ENCODE peak calls at places on chromosomes 11 and 22, in ten cellular contexts. I, P, F, Y, E, H, S, C, A and V are unnamed samples.
A peak's percentile ranks its signal among the peaks of the same experiment; 100 is the strongest.

GRCh38 chr11:26027887-26028286 is 304.0 kb upstream of the ANO3 start:
- DNase-seq in A (no peak), F (no peak), E (no peak), S (no peak), P (no peak), I (no peak), Y (no peak), H (no peak), C (no peak), V (no peak)

GRCh38 chr11:125141686-125142535 is 22.6 kb upstream of the PKNOX2 start:
- DNase-seq in P (peak; percentile 65), Y (peak; percentile 52), A (no peak), C (peak; percentile 30), F (peak; percentile 15), S (peak; percentile 42), E (no peak), I (peak; percentile 71), H (peak; percentile 51), V (peak; percentile 51)

GRCh38 chr11:45511566-45511965 is 153.9 kb downstream of the CHST1 start:
- DNase-seq in A (no peak), C (no peak), P (no peak), H (no peak), Y (no peak), I (no peak), E (no peak), S (no peak), F (no peak), V (no peak)

GRCh38 chr11:70689764-70690163 is 291.4 kb downstream of the CTTN start:
- DNase-seq in I (no peak), F (no peak), S (no peak), E (no peak), Y (no peak), H (no peak), A (no peak), C (no peak), P (no peak), V (no peak)

GRCh38 chr11:15159085-15159484 is 44.4 kb downstream of the INSC start:
- DNase-seq in P (no peak), H (peak; percentile 77), I (no peak), C (no peak), S (no peak), E (no peak), F (no peak), A (no peak), Y (no peak), V (no peak)

GRCh38 chr22:22754268-22754657 is 109.8 kb downstream of the GGTLC2 start:
- DNase-seq in F (no peak), A (no peak), S (no peak), H (no peak), E (no peak), P (no peak), C (no peak), Y (no peak), I (no peak), V (no peak)

GRCh38 chr22:36149464-36149863 is 11.1 kb downstream of the APOL3 start:
- DNase-seq in C (no peak), P (no peak), I (no peak), Y (no peak), A (no peak), E (no peak), S (no peak), H (peak; percentile 62), F (no peak), V (no peak)

GRCh38 chr11:102831128-102831708 is 12.2 kb downstream of the MMP3 start:
- DNase-seq in I (peak; percentile 77), Y (peak; percentile 33), A (peak; percentile 30), F (no peak), S (no peak), E (peak; percentile 30), H (peak; percentile 88), C (peak; percentile 51), P (peak; percentile 61), V (no peak)

GRCh38 chr11:115980747-115981475 is 476.7 kb upstream of the CADM1 start:
- DNase-seq in I (no peak), C (no peak), P (no peak), H (no peak), A (no peak), Y (no peak), S (no peak), F (no peak), E (no peak), V (no peak)

GRCh38 chr22:46576556-46577351 is 39.3 kb upstream of the CELSR1 start:
- DNase-seq in A (no peak), C (peak; percentile 66), F (no peak), H (peak; percentile 84), I (peak; percentile 81), P (peak; percentile 70), S (peak; percentile 46), E (no peak), Y (peak; percentile 72), V (peak; percentile 68)

GRCh38 chr11:66557733-66558326 is 10.6 kb downstream of the CTSF start:
- DNase-seq in C (no peak), H (no peak), P (no peak), I (no peak), A (no peak), Y (no peak), E (no peak), S (no peak), F (no peak), V (no peak)

GRCh38 chr11:120633630-120634374 is 122.3 kb downstream of the GRIK4 start:
- DNase-seq in E (no peak), Y (no peak), S (no peak), P (no peak), C (no peak), H (no peak), F (no peak), I (no peak), A (no peak), V (no peak)

GRCh38 chr11:132994038-132994502 is 538.2 kb downstream of the OPCML start:
- DNase-seq in A (no peak), H (peak; percentile 18), P (no peak), I (no peak), E (no peak), C (no peak), S (no peak), Y (no peak), F (no peak), V (no peak)

GRCh38 chr22:45963821-45964220 is 13.1 kb downstream of the WNT7B start:
- DNase-seq in C (no peak), E (no peak), A (no peak), H (no peak), Y (no peak), F (no peak), I (no peak), S (no peak), P (no peak), V (no peak)

GRCh38 chr11:6251990-6252473 is 7.6 kb upstream of the CCKBR start:
- DNase-seq in P (no peak), C (peak; percentile 29), Y (peak; percentile 91), A (peak; percentile 24), F (no peak), I (no peak), S (peak; percentile 52), H (peak; percentile 61), E (no peak), V (peak; percentile 86)

GRCh38 chr11:82899191-82899820 is 924 bp downstream of the PRCP start:
- DNase-seq in A (no peak), E (no peak), C (no peak), Y (no peak), H (peak; percentile 19), S (no peak), I (no peak), F (no peak), P (no peak), V (no peak)
- H3K4me1 ChIP-seq in A (no peaks in the 10 kb centered on the region), E (peaks cover 16% of the 10 kb centered on the region), C (peaks cover 24% of the 10 kb centered on the region), Y (peaks cover 19% of the 10 kb centered on the region), H (peaks cover 5% of the 10 kb centered on the region), S (no peaks in the 10 kb centered on the region), I (peaks cover 25% of the 10 kb centered on the region), F (peaks cover 25% of the 10 kb centered on the region), P (peaks cover 46% of the 10 kb centered on the region), V (peaks cover 25% of the 10 kb centered on the region)

DNA sequence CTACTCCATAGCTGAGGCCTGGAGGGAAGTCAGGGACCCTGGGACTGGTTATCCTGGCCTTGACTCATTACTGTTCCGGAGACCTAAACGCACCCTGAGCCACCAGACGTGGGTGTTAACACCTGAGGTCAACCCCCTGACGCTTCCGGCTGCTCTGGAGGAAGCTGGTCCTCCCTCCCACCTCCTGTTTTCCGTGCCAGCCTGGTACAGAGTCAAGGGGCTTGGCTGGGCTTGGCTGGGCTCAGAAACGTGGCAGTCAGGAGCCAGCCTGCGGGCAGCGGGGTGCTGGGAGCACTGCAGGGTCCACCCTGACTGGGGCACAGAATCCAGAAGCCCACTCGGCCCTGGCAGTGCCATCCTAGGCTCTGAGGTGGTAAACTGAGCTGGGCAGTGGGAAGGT is 2.6 kb downstream of the TMPRSS4 start:
- DNase-seq in C (peak; percentile 47), I (no peak), F (no peak), A (no peak), H (no peak), E (no peak), P (no peak), S (no peak), Y (no peak), V (no peak)
- H3K4me1 ChIP-seq in C (peaks cover 28% of the 10 kb centered on the region), I (peaks cover 10% of the 10 kb centered on the region), F (peaks cover 11% of the 10 kb centered on the region), A (no peaks in the 10 kb centered on the region), H (no peaks in the 10 kb centered on the region), E (peaks cover 8% of the 10 kb centered on the region), P (peaks cover 12% of the 10 kb centered on the region), S (no peaks in the 10 kb centered on the region), Y (peaks cover 9% of the 10 kb centered on the region), V (peaks cover 6% of the 10 kb centered on the region)

DNA sequence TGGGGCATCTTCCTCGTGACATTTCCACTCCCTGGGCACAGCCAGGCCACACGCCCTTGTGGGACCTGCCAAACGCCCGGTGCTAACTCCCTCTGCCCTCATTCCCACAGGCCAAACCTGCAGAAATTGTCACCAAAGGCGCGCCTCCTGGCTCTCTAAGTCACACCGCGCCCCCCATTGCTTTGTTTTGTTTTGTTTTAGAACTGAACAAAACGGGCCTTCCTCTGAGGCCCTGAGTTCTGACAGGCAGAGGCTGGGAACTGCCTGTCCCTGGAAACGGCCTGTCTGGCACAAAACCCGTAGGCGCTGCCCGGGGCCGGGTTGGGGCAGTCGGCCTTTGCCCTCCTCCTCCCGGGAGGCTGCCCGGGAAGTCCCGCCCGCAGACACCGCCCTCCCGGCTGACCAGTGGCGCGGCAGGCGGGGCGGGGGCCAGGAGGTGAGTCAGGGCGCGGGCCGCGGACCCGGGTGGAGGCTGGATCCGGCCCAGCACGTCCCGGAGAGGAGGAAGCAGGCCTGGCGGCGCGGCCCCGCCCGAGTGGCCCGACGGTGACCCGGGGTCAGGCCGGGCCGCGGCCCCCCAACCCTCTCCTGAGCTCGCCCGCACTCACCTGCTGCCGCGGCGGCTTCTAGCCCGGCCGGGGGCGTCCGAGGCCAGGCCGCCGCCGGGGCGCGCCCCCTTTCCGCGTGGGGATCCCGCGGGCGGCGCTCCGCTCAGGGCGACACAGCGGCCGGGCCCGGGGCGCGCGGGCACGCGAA is 465 bp downstream of the SUN2 start:
- DNase-seq in S (peak; percentile 93), Y (peak; percentile 97), I (peak; percentile 98), H (peak; percentile 91), A (peak; percentile 77), E (peak; percentile 95), C (peak; percentile 95), F (peak; percentile 89), P (peak; percentile 97), V (peak; percentile 97)
- H3K4me1 ChIP-seq in S (no peaks in the 10 kb centered on the region), Y (peaks cover 49% of the 10 kb centered on the region), I (peaks cover 34% of the 10 kb centered on the region), H (peaks cover 5% of the 10 kb centered on the region), A (peaks cover 27% of the 10 kb centered on the region), E (peaks cover 18% of the 10 kb centered on the region), C (peaks cover 27% of the 10 kb centered on the region), F (peaks cover 27% of the 10 kb centered on the region), P (peaks cover 56% of the 10 kb centered on the region), V (peaks cover 69% of the 10 kb centered on the region)

DNA sequence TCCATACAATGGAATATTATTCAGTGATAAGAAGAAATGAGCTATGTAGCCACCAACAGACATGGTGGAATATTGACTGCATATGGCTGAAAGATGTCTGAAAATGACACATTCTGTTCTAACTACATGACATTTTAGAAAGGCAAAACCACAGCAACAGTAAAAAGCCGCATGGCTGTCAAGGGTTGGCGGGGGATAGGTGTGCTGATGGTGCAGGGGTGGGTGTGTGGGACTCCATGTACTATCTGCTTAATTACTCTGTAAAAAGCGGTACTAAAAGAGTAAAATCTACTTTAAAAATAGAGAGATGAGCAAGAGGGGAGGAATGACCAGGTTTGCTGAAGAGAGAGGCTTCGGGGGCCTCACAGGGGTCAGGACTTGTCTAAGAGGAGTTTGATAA is 16.7 kb upstream of the YPEL1 start:
- DNase-seq in E (no peak), F (no peak), I (no peak), A (no peak), Y (no peak), S (no peak), P (no peak), H (no peak), C (no peak), V (no peak)
- H3K4me1 ChIP-seq in E (peaks cover 16% of the 10 kb centered on the region), F (no peaks in the 10 kb centered on the region), I (peaks cover 9% of the 10 kb centered on the region), A (no peaks in the 10 kb centered on the region), Y (no peaks in the 10 kb centered on the region), S (peaks cover 14% of the 10 kb centered on the region), P (peaks cover 17% of the 10 kb centered on the region), H (peaks cover 25% of the 10 kb centered on the region), C (no peaks in the 10 kb centered on the region), V (peaks cover 28% of the 10 kb centered on the region)